ENCODE peak calls at places on chromosomes 3 and 15, in ten cellular contexts. C, R, E, F, K, G, Q, N, W and Z are unnamed samples.

GRCh38 chr3:12729313-12729676 is 29.8 kb downstream of the TMEM40 start:
- DNase-seq in C (no peak), R (no peak), E (no peak), F (no peak), K (no peak), G (no peak), Q (no peak), N (no peak), W (no peak), Z (no peak)

GRCh38 chr3:40200754-40201316 is 108.7 kb upstream of the EIF1B start:
- DNase-seq in C (no peak), R (no peak), E (no peak), F (no peak), K (no peak), G (no peak), Q (no peak), N (no peak), W (no peak), Z (no peak)

GRCh38 chr15:66249623-66250174 is 3.9 kb downstream of the MEGF11 start:
- DNase-seq in C (no peak), R (no peak), E (no peak), F (no peak), K (peak), G (no peak), Q (no peak), N (no peak), W (no peak), Z (no peak)

GRCh38 chr3:23659274-23659673 is 146.5 kb upstream of the UBE2E1 start:
- DNase-seq in C (no peak), R (no peak), E (no peak), F (no peak), K (no peak), G (no peak), Q (no peak), N (no peak), W (no peak), Z (no peak)

GRCh38 chr3:193782747-193783146 is 189.7 kb downstream of the OPA1 start:
- DNase-seq in C (no peak), R (no peak), E (no peak), F (no peak), K (no peak), G (no peak), Q (no peak), N (no peak), W (no peak), Z (no peak)

GRCh38 chr15:39394534-39394933 is 186.3 kb upstream of the THBS1 start:
- DNase-seq in C (no peak), R (no peak), E (no peak), F (no peak), K (no peak), G (no peak), Q (no peak), N (no peak), W (no peak), Z (no peak)

GRCh38 chr15:48644827-48645557 is 517 bp downstream of the FBN1 start:
- DNase-seq in C (no peak), R (no peak), E (no peak), F (no peak), K (peak), G (no peak), Q (peak), N (no peak), W (peak), Z (peak)

GRCh38 chr15:94485148-94485719 is 253.9 kb downstream of the MCTP2 start:
- DNase-seq in C (no peak), R (no peak), E (no peak), F (no peak), K (no peak), G (no peak), Q (no peak), N (no peak), W (no peak), Z (no peak)

GRCh38 chr15:77853910-77854309 is 221.2 kb upstream of the LINGO1 start:
- DNase-seq in C (peak), R (no peak), E (no peak), F (no peak), K (no peak), G (no peak), Q (no peak), N (no peak), W (no peak), Z (peak)

GRCh38 chr3:64431717-64432116 is 206.5 kb upstream of the PRICKLE2 start:
- DNase-seq in C (no peak), R (no peak), E (no peak), F (no peak), K (no peak), G (no peak), Q (no peak), N (no peak), W (no peak), Z (no peak)

GRCh38 chr15:73034213-73034612 is 18.1 kb upstream of the NEO1 start:
- DNase-seq in C (no peak), R (no peak), E (no peak), F (no peak), K (no peak), G (no peak), Q (no peak), N (no peak), W (no peak), Z (no peak)

GRCh38 chr3:156795890-156796451 is 30.2 kb upstream of the LEKR1 start:
- DNase-seq in C (no peak), R (no peak), E (no peak), F (no peak), K (no peak), G (no peak), Q (no peak), N (no peak), W (no peak), Z (no peak)

GRCh38 chr15:41999290-42000285 is 21.3 kb downstream of the PLA2G4E start:
- DNase-seq in C (no peak), R (no peak), E (no peak), F (no peak), K (no peak), G (no peak), Q (no peak), N (no peak), W (no peak), Z (no peak)

GRCh38 chr3:185999221-185999620 is 61.4 kb upstream of the TRA2B start:
- DNase-seq in C (no peak), R (no peak), E (no peak), F (no peak), K (no peak), G (no peak), Q (no peak), N (no peak), W (no peak), Z (no peak)

GRCh38 chr3:128956440-128956839 is 37.4 kb downstream of the CFAP92 start:
- DNase-seq in C (no peak), R (no peak), E (no peak), F (no peak), K (no peak), G (no peak), Q (no peak), N (no peak), W (no peak), Z (peak)

GRCh38 chr3:105827101-105827634 is 41.6 kb downstream of the CBLB start:
- DNase-seq in C (no peak), R (no peak), E (no peak), F (no peak), K (no peak), G (no peak), Q (no peak), N (no peak), W (no peak), Z (no peak)

GRCh38 chr3:40690696-40691597 is 166.2 kb downstream of the ZNF621 start:
- DNase-seq in C (peak), R (no peak), E (no peak), F (peak), K (no peak), G (no peak), Q (no peak), N (no peak), W (no peak), Z (no peak)

GRCh38 chr3:162586591-162586990 is 1090.0 kb downstream of the OTOL1 start:
- DNase-seq in C (no peak), R (no peak), E (no peak), F (no peak), K (peak), G (no peak), Q (no peak), N (no peak), W (no peak), Z (no peak)

GRCh38 chr3:178540184-178540583 is 3.9 kb downstream of the KCNMB2 start:
- DNase-seq in C (no peak), R (no peak), E (no peak), F (no peak), K (no peak), G (no peak), Q (no peak), N (no peak), W (no peak), Z (no peak)

GRCh38 chr3:178537123-178537754 is 1.0 kb downstream of the KCNMB2 start:
- DNase-seq in C (no peak), R (no peak), E (no peak), F (no peak), K (peak), G (no peak), Q (no peak), N (no peak), W (no peak), Z (no peak)

GRCh38 chr3:178538065-178538464 is 1.8 kb downstream of the KCNMB2 start:
- DNase-seq in C (no peak), R (no peak), E (no peak), F (no peak), K (no peak), G (no peak), Q (no peak), N (no peak), W (no peak), Z (no peak)

GRCh38 chr3:178532414-178532813 is 3.8 kb upstream of the KCNMB2 start:
- DNase-seq in C (no peak), R (no peak), E (no peak), F (no peak), K (no peak), G (no peak), Q (no peak), N (no peak), W (no peak), Z (no peak)

GRCh38 chr3:178536271-178537079 is at the start of gene KCNMB2:
- DNase-seq in C (no peak), R (no peak), E (no peak), F (no peak), K (peak), G (no peak), Q (no peak), N (no peak), W (no peak), Z (no peak)
- H3K4me3 ChIP-seq in C (peak), R (no peak), E (no peak), F (peak), K (peak), G (peak), Q (no peak), N (peak), W (peak), Z (peak)

DNA sequence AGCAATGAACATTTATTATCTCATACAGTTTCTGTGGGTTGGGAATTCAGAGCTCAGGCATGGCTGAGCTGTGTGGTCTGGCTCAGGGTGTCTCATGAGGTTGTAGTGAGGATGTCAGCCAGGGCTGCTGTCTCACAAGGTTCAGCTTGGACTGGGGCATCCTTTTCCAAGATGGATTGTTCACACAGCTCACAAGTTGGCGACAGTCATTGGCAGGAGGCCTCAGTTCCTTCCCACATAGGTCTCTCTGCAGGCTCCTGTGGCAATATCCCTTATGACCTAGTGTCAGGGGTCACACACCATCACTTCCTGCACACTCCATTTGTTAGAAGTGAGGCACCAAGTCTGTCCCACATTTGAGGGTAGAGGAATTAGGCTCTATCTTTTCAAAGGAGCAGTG is 56.0 kb downstream of the RPLP1 start:
- DNase-seq in C (no peak), R (no peak), E (no peak), F (no peak), K (no peak), G (no peak), Q (no peak), N (no peak), W (no peak), Z (no peak)
- TF ChIP-seq POLR2AphosphoS5 in C (no peak), R (no peak), E (no peak), F (no peak), K (no peak), G (no peak), Q (no peak), N (no peak), W (no peak), Z (no peak)

DNA sequence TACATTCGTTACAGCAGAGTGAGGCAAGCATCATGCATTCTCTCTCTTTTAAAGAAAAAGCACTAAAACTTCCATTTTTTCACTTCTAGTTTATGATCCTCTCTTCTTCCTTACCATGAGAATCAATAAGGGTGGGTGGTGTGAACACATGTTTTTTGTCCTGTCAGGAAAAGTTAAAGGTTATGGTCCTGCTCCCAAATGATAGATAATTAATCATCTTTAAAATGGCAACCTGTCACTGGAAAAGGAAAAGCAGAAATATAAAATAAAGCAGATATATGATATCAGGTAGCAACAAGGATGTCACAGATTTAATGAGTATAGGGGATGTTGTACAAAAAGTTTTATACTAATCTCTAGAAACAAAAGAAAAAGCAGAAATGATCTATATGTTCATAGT is 56.4 kb upstream of the PHLDB2 start:
- DNase-seq in C (no peak), R (no peak), E (no peak), F (no peak), K (no peak), G (no peak), Q (no peak), N (no peak), W (no peak), Z (no peak)
- H3K4me3 ChIP-seq in C (no peak), R (peak), E (no peak), F (no peak), K (no peak), G (no peak), Q (no peak), N (no peak), W (no peak), Z (no peak)

DNA sequence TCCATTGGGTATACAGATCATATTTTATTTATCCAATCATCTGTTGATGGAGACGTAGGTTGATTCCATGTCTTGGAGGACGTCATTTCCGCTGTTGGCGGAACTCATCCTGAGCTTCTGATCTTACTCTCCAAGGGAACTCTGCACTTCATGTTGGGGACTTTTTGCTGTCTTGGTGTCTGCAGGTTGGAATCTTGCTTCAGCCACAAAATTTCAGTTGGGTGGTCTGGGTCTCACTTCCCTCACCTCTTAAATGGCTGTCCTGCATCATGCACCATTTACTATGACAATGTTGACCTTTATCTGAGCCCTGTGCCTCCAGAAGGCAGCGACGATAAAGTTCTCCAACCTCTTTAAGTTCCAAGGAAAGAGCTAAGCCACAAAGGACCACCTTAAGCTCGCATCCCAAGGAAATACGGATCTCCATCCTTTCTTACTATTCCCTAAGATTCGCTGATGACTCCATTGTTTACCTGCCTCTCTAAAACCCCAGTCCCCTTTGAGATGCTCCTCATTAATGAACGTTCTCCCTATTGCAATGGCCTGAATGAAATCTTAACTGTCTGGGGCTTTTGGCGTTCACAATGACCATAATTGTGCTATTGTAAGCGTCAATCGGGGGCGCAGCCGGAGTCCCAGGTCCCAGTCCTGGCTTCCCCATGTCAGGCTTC is 23.1 kb upstream of the RNU6-1 start:
- DNase-seq in C (no peak), R (no peak), E (no peak), F (no peak), K (no peak), G (no peak), Q (no peak), N (no peak), W (no peak), Z (no peak)
- TF ChIP-seq POLR2AphosphoS5 in C (no peak), R (no peak), E (no peak), F (no peak), K (no peak), G (no peak), Q (no peak), N (no peak), W (no peak), Z (no peak)

GRCh38 chr3:152097120-152097519 is 171.6 kb upstream of the MBNL1 start:
- DNase-seq in C (no peak), R (no peak), E (no peak), F (no peak), K (no peak), G (no peak), Q (no peak), N (no peak), W (no peak), Z (no peak)
- H3K4me3 ChIP-seq in C (no peak), R (no peak), E (no peak), F (no peak), K (no peak), G (no peak), Q (no peak), N (no peak), W (no peak), Z (no peak)

GRCh38 chr3:37715358-37715757 is 146.3 kb upstream of the CTDSPL start:
- DNase-seq in C (no peak), R (no peak), E (no peak), F (no peak), K (no peak), G (no peak), Q (peak), N (no peak), W (no peak), Z (no peak)

GRCh38 chr3:37713820-37714204 is 147.9 kb upstream of the CTDSPL start:
- DNase-seq in C (no peak), R (no peak), E (no peak), F (no peak), K (no peak), G (no peak), Q (no peak), N (no peak), W (no peak), Z (no peak)

GRCh38 chr3:37712387-37712786 is 149.3 kb upstream of the CTDSPL start:
- DNase-seq in C (no peak), R (no peak), E (no peak), F (no peak), K (no peak), G (no peak), Q (no peak), N (no peak), W (no peak), Z (no peak)

GRCh38 chr3:37711721-37712120 is 150.0 kb upstream of the CTDSPL start:
- DNase-seq in C (no peak), R (no peak), E (no peak), F (no peak), K (no peak), G (no peak), Q (no peak), N (no peak), W (no peak), Z (no peak)

GRCh38 chr3:37712918-37713819 is 148.5 kb upstream of the CTDSPL start:
- DNase-seq in C (no peak), R (no peak), E (no peak), F (no peak), K (no peak), G (no peak), Q (no peak), N (no peak), W (no peak), Z (no peak)
- TF ChIP-seq POLR2AphosphoS5 in C (no peak), R (no peak), E (no peak), F (no peak), K (no peak), G (no peak), Q (no peak), N (no peak), W (no peak), Z (no peak)